ENCODE peak calls at places on chromosomes 7 and 10, in nine cellular contexts. Q is hepatocyte; G is cardiac muscle cell; I is tibial artery; Z is WERI-Rb-1; T is sigmoid colon; L is lung; E is brain microvascular endothelial cell; M is CD4-positive, CD25-positive, alpha-beta regulatory T cell. O is an unnamed sample.
A peak's percentile ranks its signal among the peaks of the same experiment; 100 is the strongest.

GRCh38 chr7:116316838-116317612 is 106.7 kb downstream of the TES start:
- DNase-seq in M (no peak), I (peak; percentile 77), G (no peak), Z (no peak), T (peak; percentile 84), E (peak; percentile 98), L (peak; percentile 71), Q (peak; percentile 75), O (peak; percentile 90)

GRCh38 chr10:31603245-31604087 is 284.4 kb downstream of the ZEB1 start:
- DNase-seq in G (peak; percentile 98), L (peak; percentile 92), M (peak; percentile 55), E (peak; percentile 81), T (peak; percentile 98), Z (peak; percentile 94), I (peak; percentile 95), Q (peak; percentile 99), O (peak; percentile 62)

GRCh38 chr10:126171555-126171954 is 216.7 kb downstream of the ADAM12 start:
- DNase-seq in Q (no peak), Z (no peak), G (no peak), M (no peak), T (no peak), L (no peak), I (no peak), E (peak; percentile 90), O (no peak)

GRCh38 chr7:90210925-90211324 is 615 bp upstream of the STEAP2 start:
- DNase-seq in T (no peak), I (no peak), Q (peak; percentile 44), M (no peak), G (peak; percentile 9), L (no peak), E (no peak), Z (peak; percentile 29), O (no peak)

GRCh38 chr7:98856021-98856422 is 13.8 kb downstream of the TMEM130 start:
- DNase-seq in I (no peak), Q (no peak), Z (no peak), M (no peak), G (no peak), E (no peak), L (no peak), T (no peak), O (no peak)

GRCh38 chr10:126839094-126839761 is 66.0 kb upstream of the DOCK1 start:
- DNase-seq in G (no peak), M (no peak), T (no peak), L (peak; percentile 44), E (no peak), Q (peak; percentile 70), Z (no peak), I (no peak), O (no peak)

GRCh38 chr7:98079891-98080653 is 26.6 kb upstream of the LMTK2 start:
- DNase-seq in G (no peak), Z (no peak), I (no peak), M (no peak), Q (no peak), L (no peak), E (no peak), T (peak; percentile 9), O (no peak)

GRCh38 chr7:30396379-30396778 is 82.2 kb downstream of the NOD1 start:
- DNase-seq in I (no peak), G (no peak), Z (no peak), M (no peak), E (no peak), L (no peak), T (no peak), Q (no peak), O (no peak)

GRCh38 chr7:158407581-158408331 is 179.9 kb downstream of the PTPRN2 start:
- DNase-seq in Z (no peak), E (peak; percentile 36), T (no peak), M (no peak), L (no peak), Q (peak; percentile 69), G (peak; percentile 38), I (no peak), O (no peak)

GRCh38 chr10:78768882-78769281 is 299.9 kb upstream of the ZMIZ1 start:
- DNase-seq in L (no peak), M (no peak), E (no peak), I (no peak), G (no peak), Z (no peak), T (no peak), Q (no peak), O (no peak)

GRCh38 chr10:98259606-98260319 is 8.2 kb downstream of the LOXL4 start:
- DNase-seq in Z (no peak), I (no peak), T (no peak), Q (no peak), L (no peak), M (no peak), G (no peak), E (no peak), O (no peak)

GRCh38 chr10:101781984-101782810 is 1.0 kb downstream of the NPM3 start:
- DNase-seq in Q (no peak), G (no peak), E (no peak), I (no peak), M (no peak), T (peak; percentile 61), Z (no peak), L (no peak), O (no peak)

GRCh38 chr10:61835909-61836232 is 65.6 kb upstream of the ARID5B start:
- DNase-seq in T (no peak), L (no peak), Q (no peak), E (no peak), Z (no peak), G (no peak), M (no peak), I (no peak), O (no peak)

GRCh38 chr10:60073781-60074656 is 167.7 kb upstream of the CCDC6 start:
- DNase-seq in G (no peak), E (no peak), Q (no peak), Z (no peak), M (no peak), I (no peak), T (no peak), L (no peak), O (no peak)

GRCh38 chr7:41696323-41696916 is 6.5 kb downstream of the INHBA start:
- DNase-seq in G (peak; percentile 88), M (no peak), E (peak; percentile 83), Q (peak; percentile 91), Z (peak; percentile 56), I (peak; percentile 86), L (peak; percentile 49), T (peak; percentile 86), O (peak; percentile 76)

GRCh38 chr10:3169271-3169670 is 3.3 kb downstream of the PITRM1 start:
- DNase-seq in Z (no peak), E (no peak), M (no peak), T (no peak), L (no peak), G (no peak), Q (no peak), I (no peak), O (no peak)

DNA sequence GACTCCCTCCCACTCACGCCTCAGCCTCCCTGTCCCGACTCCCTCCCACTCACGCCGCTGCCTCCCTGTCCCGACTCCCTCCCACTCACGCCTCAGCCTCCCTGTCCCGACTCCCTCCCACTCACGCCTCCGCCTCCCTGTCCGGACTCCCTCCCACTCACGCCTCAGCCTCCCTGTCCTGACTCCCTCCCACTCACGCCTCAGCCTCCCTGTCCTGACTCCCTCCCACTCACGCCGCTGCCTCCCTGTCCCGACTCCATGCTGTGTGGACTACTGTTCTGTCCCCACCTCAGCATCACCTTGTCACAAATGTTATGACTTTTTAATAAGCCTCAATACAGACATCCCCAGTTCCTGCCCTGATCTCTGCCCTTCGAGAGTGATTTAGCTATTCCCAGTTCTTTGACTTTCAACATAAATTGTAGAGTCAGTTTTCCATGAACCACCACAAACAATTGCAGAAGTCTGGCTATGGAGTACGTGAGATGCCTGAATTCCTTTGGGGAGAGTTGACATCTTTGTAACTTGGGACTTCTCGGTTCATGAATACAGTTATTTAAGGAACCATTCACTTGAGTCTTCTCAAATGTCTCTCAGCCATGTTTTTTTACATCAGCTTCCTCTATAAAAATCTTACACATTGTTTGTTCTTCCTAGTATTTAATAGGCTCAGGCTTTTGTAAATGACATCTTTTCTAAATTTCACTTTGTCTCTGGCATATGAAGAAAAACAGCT is 71.9 kb downstream of the FOXL3 start:
- DNase-seq in G (no peak), Q (no peak), L (no peak), T (no peak), I (no peak), Z (no peak), M (no peak), E (no peak), O (no peak)
- H3K4me3 ChIP-seq in G (no peak overlapping the region), Q (no peak overlapping the region), L (no peak overlapping the region), T (peak overlapping the region; percentile 11), I (peak overlapping the region; percentile 3), Z (no peak overlapping the region), M (peak overlapping the region; percentile 81), E (no peak overlapping the region), O (peak overlapping the region; percentile 4)

GRCh38 chr10:35201234-35201633 is 74.6 kb downstream of the CREM start:
- DNase-seq in L (no peak), E (no peak), Z (no peak), G (no peak), I (no peak), T (no peak), M (no peak), Q (no peak), O (no peak)

GRCh38 chr10:35203744-35204143 is 77.1 kb downstream of the CREM start:
- DNase-seq in Z (no peak), L (no peak), Q (no peak), I (no peak), G (no peak), M (no peak), E (no peak), T (no peak), O (no peak)

GRCh38 chr10:35206274-35206673 is 79.6 kb downstream of the CREM start:
- DNase-seq in M (no peak), L (no peak), E (no peak), G (no peak), Z (no peak), I (no peak), Q (no peak), T (no peak), O (no peak)

GRCh38 chr10:35202050-35202449 is 75.4 kb downstream of the CREM start:
- DNase-seq in Z (no peak), I (no peak), M (no peak), T (no peak), Q (no peak), G (no peak), E (no peak), L (no peak), O (no peak)

GRCh38 chr10:35204650-35205319 is 78.1 kb downstream of the CREM start:
- DNase-seq in T (no peak), G (no peak), Z (no peak), M (no peak), L (no peak), E (no peak), I (no peak), Q (no peak), O (no peak)
- H3K4me3 ChIP-seq in T (no peak overlapping the region), G (no peak overlapping the region), Z (no peak overlapping the region), M (no peak overlapping the region), L (no peak overlapping the region), E (no peak overlapping the region), I (no peak overlapping the region), Q (no peak overlapping the region), O (no peak overlapping the region)

GRCh38 chr10:11435621-11436020 is 175.8 kb downstream of the USP6NL start:
- DNase-seq in Z (no peak), M (no peak), I (no peak), L (no peak), G (peak; percentile 31), E (no peak), T (no peak), Q (no peak), O (no peak)
- H3K4me3 ChIP-seq in Z (no peak overlapping the region), M (no peak overlapping the region), I (no peak overlapping the region), L (no peak overlapping the region), G (no peak overlapping the region), E (no peak overlapping the region), T (no peak overlapping the region), Q (no peak overlapping the region), O (no peak overlapping the region)

GRCh38 chr7:76354981-76355730 is 3.6 kb downstream of the YWHAG start:
- DNase-seq in Q (no peak), E (no peak), G (no peak), M (no peak), I (no peak), Z (no peak), T (peak; percentile 18), L (no peak), O (no peak)
- H3K4me3 ChIP-seq in Q (no peak overlapping the region), E (no peak overlapping the region), G (no peak overlapping the region), M (peak overlapping the region; percentile 21), I (no peak overlapping the region), Z (no peak overlapping the region), T (no peak overlapping the region), L (no peak overlapping the region), O (no peak overlapping the region)

O was measured in AG04450.